ENCODE peak calls at places on chromosomes 13 and 19, in five cellular contexts. V is adrenal gland; H is neural progenitor cell; S is BE2C; M is CD8-positive, alpha-beta memory T cell. A is an unnamed sample.

GRCh38 chr19:54792814-54793213 is 10.6 kb upstream of the KIR2DL4 start:
- DNase-seq in H (no peak), V (no peak), S (no peak), M (no peak), A (no peak)

GRCh38 chr13:67200605-67201004 is 29.5 kb downstream of the PCDH9 start:
- DNase-seq in H (no peak), V (no peak), M (no peak), S (no peak), A (no peak)

GRCh38 chr19:57279418-57280164 is 694 bp upstream of the ZNF460 start:
- DNase-seq in H (peak; percentile 93), V (peak; percentile 95), S (peak; percentile 94), M (peak; percentile 78), A (peak; percentile 98)

GRCh38 chr19:52527954-52528326 is 472 bp downstream of the ZNF808 start:
- DNase-seq in M (no peak), S (peak; percentile 13), V (peak; percentile 19), H (peak; percentile 47), A (peak; percentile 46)

GRCh38 chr19:2604747-2605329 is 97.7 kb downstream of the GNG7 start:
- DNase-seq in V (no peak), S (no peak), H (no peak), M (no peak), A (no peak)

GRCh38 chr13:23087884-23088283 is 92.9 kb upstream of the SGCG start:
- DNase-seq in V (peak; percentile 16), H (peak; percentile 24), M (no peak), S (peak; percentile 42), A (peak; percentile 70)

GRCh38 chr13:24718192-24718965 is 38.2 kb downstream of the ATP12A start:
- DNase-seq in S (no peak), H (no peak), M (no peak), V (no peak), A (no peak)

GRCh38 chr13:96373597-96373996 is 283.7 kb downstream of the HS6ST3 start:
- DNase-seq in H (no peak), V (no peak), M (no peak), S (no peak), A (no peak)

GRCh38 chr19:566844-567243 is 5.6 kb upstream of the BSG start:
- DNase-seq in S (no peak), H (no peak), M (no peak), V (no peak), A (no peak)

GRCh38 chr19:41546386-41546789 is 29.6 kb upstream of the CEACAM21 start:
- DNase-seq in H (no peak), S (no peak), M (peak; percentile 34), V (no peak), A (no peak)

GRCh38 chr13:26678796-26679195 is 81.8 kb downstream of the GPR12 start:
- DNase-seq in M (no peak), S (no peak), H (no peak), V (no peak), A (peak; percentile 32)

GRCh38 chr13:72886272-72887062 is 104.5 kb downstream of the PIBF1 start:
- DNase-seq in V (no peak), S (no peak), M (no peak), H (no peak), A (no peak)

GRCh38 chr13:113855012-113855921 is 8.6 kb downstream of the GAS6 start:
- DNase-seq in V (no peak), S (no peak), H (no peak), M (no peak), A (no peak)

GRCh38 chr13:106029901-106030300 is 505.6 kb downstream of the EFNB2 start:
- DNase-seq in V (no peak), M (no peak), S (no peak), H (no peak), A (no peak)

GRCh38 chr19:49533551-49534488 is 6.0 kb downstream of the RCN3 start:
- DNase-seq in S (peak; percentile 88), V (peak; percentile 77), M (peak; percentile 83), H (peak; percentile 84), A (peak; percentile 83)

GRCh38 chr13:89846890-89847585 is 1500.4 kb upstream of the MIR17HG start:
- DNase-seq in V (no peak), S (no peak), H (no peak), M (no peak), A (no peak)

GRCh38 chr19:1512671-1513491 is at the start of gene ADAMTSL5:
- DNase-seq in M (peak; percentile 52), V (no peak), H (peak; percentile 45), S (peak; percentile 50), A (peak; percentile 69)

GRCh38 chr19:34364462-34364829 is 550 bp upstream of the GPI start:
- DNase-seq in S (no peak), M (no peak), V (no peak), H (no peak), A (no peak)

GRCh38 chr13:80276371-80277289 is 64.3 kb downstream of the SPRY2 start:
- DNase-seq in M (no peak), V (peak; percentile 20), H (peak; percentile 97), S (peak; percentile 18), A (peak; percentile 53)

GRCh38 chr13:38045278-38046048 is 175.9 kb upstream of the TRPC4 start:
- DNase-seq in M (no peak), S (peak; percentile 32), V (no peak), H (peak; percentile 52), A (peak; percentile 64)

GRCh38 chr13:19791953-19792537 is 9.3 kb upstream of the PSPC1 start:
- DNase-seq in M (no peak), V (no peak), S (no peak), H (peak; percentile 21), A (peak; percentile 67)

GRCh38 chr19:47723573-47723923 is 10.3 kb downstream of the EHD2 start:
- DNase-seq in M (no peak), S (peak; percentile 49), V (peak; percentile 85), H (no peak), A (no peak)

GRCh38 chr13:102584423-102584822 is 12.4 kb upstream of the TPP2 start:
- DNase-seq in M (no peak), H (no peak), S (no peak), V (no peak), A (no peak)

GRCh38 chr19:14614099-14614412 is 31.2 kb downstream of the CLEC17A start:
- DNase-seq in H (no peak), S (no peak), V (no peak), M (no peak), A (no peak)

GRCh38 chr13:49023441-49023840 is 47.7 kb downstream of the FNDC3A start:
- DNase-seq in S (no peak), H (no peak), M (no peak), V (no peak), A (no peak)

GRCh38 chr13:20127563-20128458 is 33.0 kb downstream of the GJA3 start:
- DNase-seq in V (peak; percentile 76), S (peak; percentile 67), M (peak; percentile 26), H (peak; percentile 74), A (peak; percentile 68)

GRCh38 chr19:38846097-38846496 is 3.7 kb downstream of the HNRNPL start:
- DNase-seq in S (no peak), H (no peak), V (no peak), M (no peak), A (no peak)

GRCh38 chr19:2986951-2987491 is 9.7 kb downstream of the TLE6 start:
- DNase-seq in V (no peak), M (no peak), H (peak; percentile 89), S (peak; percentile 83), A (peak; percentile 83)

GRCh38 chr19:42846597-42846996 is 32.9 kb downstream of the PSG1 start:
- DNase-seq in S (no peak), M (no peak), H (no peak), V (no peak), A (no peak)

GRCh38 chr13:76677047-76677446 is 209.2 kb downstream of the KCTD12 start:
- DNase-seq in M (no peak), V (peak; percentile 9), H (no peak), S (no peak), A (no peak)

GRCh38 chr19:35223856-35224505 is 4.6 kb downstream of the FAM187B start:
- DNase-seq in H (no peak), S (no peak), M (no peak), V (no peak), A (no peak)

GRCh38 chr19:58021541-58022282 is 12.1 kb upstream of the ZSCAN1 start:
- DNase-seq in H (peak; percentile 69), V (peak; percentile 25), S (peak; percentile 70), M (no peak), A (peak; percentile 98)

GRCh38 chr13:102914629-102914935 is 68.8 kb downstream of the ERCC5 start:
- DNase-seq in M (no peak), H (peak; percentile 16), V (no peak), S (no peak), A (no peak)

GRCh38 chr13:105773241-105773640 is 762.2 kb downstream of the EFNB2 start:
- DNase-seq in H (peak; percentile 42), S (no peak), V (no peak), M (no peak), A (no peak)

GRCh38 chr19:32223595-32224370 is 121.6 kb upstream of the ZNF507 start:
- DNase-seq in M (no peak), H (peak; percentile 30), V (no peak), S (no peak), A (peak; percentile 49)
- H3K27me3 ChIP-seq in M (peaks cover 25% of the 10 kb centered on the region), H (peaks cover 40% of the 10 kb centered on the region), V (peaks cover 18% of the 10 kb centered on the region), S (peaks cover 13% of the 10 kb centered on the region), A (peaks cover 24% of the 10 kb centered on the region)

DNA sequence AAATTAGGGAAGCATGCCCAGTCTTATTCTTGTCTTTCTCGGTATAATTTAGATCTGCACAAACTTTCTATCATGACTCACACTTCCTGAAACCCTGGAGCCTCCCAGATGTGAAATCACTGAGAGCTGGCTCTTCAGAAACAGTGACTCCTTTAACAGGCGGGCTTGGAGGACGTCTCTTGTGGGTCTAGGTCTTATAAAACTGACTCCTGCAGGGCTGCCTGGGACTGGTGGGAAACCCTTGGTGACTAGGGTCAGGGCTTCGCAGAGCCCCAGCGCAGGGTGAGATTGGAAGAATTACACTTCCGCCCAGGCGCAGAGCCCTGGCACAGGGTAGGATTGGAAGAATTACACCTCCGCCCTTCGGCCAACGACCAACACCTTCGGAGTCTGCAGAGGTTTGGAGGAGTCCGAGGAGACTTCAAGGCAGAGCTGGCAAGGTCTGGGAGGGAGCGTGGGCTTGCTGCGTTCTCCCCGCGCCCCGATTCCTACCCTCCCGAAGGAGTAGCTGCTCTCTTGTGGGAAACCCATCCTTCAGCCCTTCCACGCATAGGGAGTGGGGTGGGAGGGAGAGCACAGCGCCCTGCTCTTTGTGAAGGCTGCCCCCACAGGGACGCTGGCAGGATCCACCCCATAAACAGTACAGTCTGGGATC is 43.4 kb upstream of the MAP3K10 start:
- DNase-seq in S (no peak), H (no peak), M (no peak), V (peak; percentile 57), A (peak; percentile 8)
- H3K4me3 ChIP-seq in S (peak overlapping the region; percentile 6), H (no peak overlapping the region), M (no peak overlapping the region), V (no peak overlapping the region), A (no peak overlapping the region)

GRCh38 chr19:4587527-4587926 is 28.0 kb upstream of the SEMA6B start:
- DNase-seq in M (no peak), V (no peak), S (no peak), H (no peak), A (no peak)
- H3K27me3 ChIP-seq in M (peaks cover 28% of the 10 kb centered on the region), V (no peaks in the 10 kb centered on the region), S (peaks cover 40% of the 10 kb centered on the region), H (peaks cover 6% of the 10 kb centered on the region), A (peaks cover 26% of the 10 kb centered on the region)

DNA sequence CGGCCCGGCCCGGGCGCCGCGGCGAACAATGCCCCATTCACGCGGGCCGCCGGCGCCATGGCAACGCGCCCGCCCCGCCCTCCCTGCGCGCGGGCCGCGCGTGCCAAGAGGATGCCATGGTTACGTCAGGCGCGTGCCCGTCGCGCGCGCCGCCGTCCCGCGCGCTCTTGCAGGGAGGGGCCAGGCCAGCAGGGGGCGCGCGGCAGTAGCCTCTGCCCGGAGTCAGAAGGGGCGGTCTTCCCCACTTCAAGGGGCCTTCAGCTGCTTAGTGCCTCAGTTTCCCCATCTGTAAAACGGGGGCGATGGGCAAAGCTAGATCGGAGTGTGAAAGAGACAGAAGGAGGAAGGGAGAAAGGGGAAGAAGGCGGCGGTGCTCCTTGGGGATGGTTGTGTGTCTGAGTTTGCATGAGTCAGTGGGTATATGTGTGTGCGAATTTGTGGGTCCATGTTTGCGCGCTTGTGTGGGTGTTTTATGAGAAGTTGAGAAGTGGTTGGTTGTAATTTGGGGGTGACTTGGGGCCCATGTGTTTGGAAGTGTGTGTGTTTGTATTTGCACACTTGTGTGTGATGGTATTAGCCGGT is 11.6 kb upstream of the NFIX start:
- DNase-seq in S (peak; percentile 83), V (peak; percentile 70), H (peak; percentile 91), M (peak; percentile 72), A (peak; percentile 80)
- H3K4me3 ChIP-seq in S (peak overlapping the region; percentile 57), V (no peak overlapping the region), H (peak overlapping the region; percentile 36), M (peak overlapping the region; percentile 47), A (peak overlapping the region; percentile 56)